ENCODE peak calls at places on chromosomes 7 and 10, in ten cellular contexts. R is mammary epithelial cell; T is stimulated activated CD8-positive, alpha-beta memory T cell treated with anti-CD3 and anti-CD28 coated beads, Interleukin-4, amount 100 ng/mL, for 1 hour; O is stimulated activated CD4-positive, alpha-beta T cell treated with anti-CD3 and anti-CD28 coated beads, Interleukin-4, amount 100 ng/mL, for 1 hour; V is endothelial cell; Z is LoVo; M is AG08395; K is G401; I is A172; F is activated CD4-positive, alpha-beta T cell treated with anti-CD3 and anti-CD28 coated beads for 24 hours. E is an unnamed sample.

GRCh38 chr7:100190059-100190711 is 12.5 kb downstream of the STAG3 start:
- DNase-seq in R (peak; percentile 19), T (no peak), O (no peak), V (no peak), Z (peak; percentile 29), M (peak; percentile 49), K (no peak), I (peak; percentile 42), F (no peak), E (no peak)

GRCh38 chr7:6497994-6498393 is 50.2 kb upstream of the DAGLB start:
- DNase-seq in R (no peak), T (no peak), O (no peak), V (no peak), Z (no peak), M (no peak), K (no peak), I (no peak), F (no peak), E (no peak)

GRCh38 chr10:73647211-73647874 is 6.1 kb upstream of the MYOZ1 start:
- DNase-seq in R (no peak), T (no peak), O (peak; percentile 21), V (peak; percentile 63), Z (no peak), M (peak; percentile 58), K (peak; percentile 60), I (no peak), F (no peak), E (no peak)

GRCh38 chr7:107133396-107133795 is 35.4 kb upstream of the HBP1 start:
- DNase-seq in R (no peak), T (no peak), O (no peak), V (no peak), Z (no peak), M (no peak), K (peak; percentile 71), I (no peak), F (no peak), E (no peak)

GRCh38 chr10:52558090-52558489 is 214.5 kb downstream of the MBL2 start:
- DNase-seq in R (no peak), T (no peak), O (no peak), V (no peak), Z (no peak), M (no peak), K (no peak), I (no peak), F (no peak), E (no peak)

GRCh38 chr7:15781944-15782343 is 95.5 kb upstream of the MEOX2 start:
- DNase-seq in R (no peak), T (no peak), O (no peak), V (no peak), Z (no peak), M (no peak), K (no peak), I (no peak), F (no peak), E (no peak)

GRCh38 chr10:104406715-104407517 is 53.3 kb downstream of the CFAP58 start:
- DNase-seq in R (peak; percentile 27), T (no peak), O (no peak), V (no peak), Z (no peak), M (peak; percentile 51), K (peak; percentile 17), I (peak; percentile 48), F (no peak), E (no peak)

GRCh38 chr7:130409067-130409721 is 28.9 kb downstream of the CPA1 start:
- DNase-seq in R (no peak), T (no peak), O (no peak), V (no peak), Z (no peak), M (no peak), K (peak; percentile 21), I (no peak), F (no peak), E (no peak)

GRCh38 chr10:20110435-20111119 is 294.3 kb downstream of the PLXDC2 start:
- DNase-seq in R (no peak), T (no peak), O (no peak), V (no peak), Z (no peak), M (no peak), K (no peak), I (no peak), F (no peak), E (no peak)

GRCh38 chr10:48526371-48526821 is 78.5 kb downstream of the ARHGAP22 start:
- DNase-seq in R (peak; percentile 41), T (no peak), O (no peak), V (no peak), Z (no peak), M (peak; percentile 78), K (no peak), I (peak; percentile 80), F (no peak), E (peak; percentile 55)

GRCh38 chr10:6173203-6173602 is 29.5 kb upstream of the PFKFB3 start:
- DNase-seq in R (no peak), T (no peak), O (peak; percentile 60), V (peak; percentile 49), Z (no peak), M (no peak), K (peak; percentile 18), I (no peak), F (peak; percentile 27), E (no peak)

E was measured in brain pericyte.